ENCODE peak calls at places on chromosomes 5 and 9, in five cellular contexts. L is fibroblast of lung; B is stimulated activated CD4-positive, alpha-beta T cell treated with anti-CD3 and anti-CD28 coated beads, Interleukin-4, amount 100 ng/mL, for 24 hours; Z is heart right ventricle; Y is HS-5. P is an unnamed sample.
A peak's percentile ranks its signal among the peaks of the same experiment; 100 is the strongest.

GRCh38 chr5:141656396-141656795 is 5.2 kb upstream of the FCHSD1 start:
- DNase-seq in B (no peak), Z (no peak), Y (no peak), L (no peak), P (no peak)

GRCh38 chr5:116410345-116410890 is 164.2 kb downstream of the SEMA6A start:
- DNase-seq in Z (no peak), Y (no peak), B (no peak), L (no peak), P (no peak)

GRCh38 chr9:36980148-36980974 is 53.7 kb downstream of the PAX5 start:
- DNase-seq in L (no peak), B (no peak), Y (no peak), Z (no peak), P (peak; percentile 37)

GRCh38 chr9:3526166-3526902 is 533 bp upstream of the RFX3 start:
- DNase-seq in Y (peak; percentile 53), B (peak; percentile 90), L (peak; percentile 87), Z (peak; percentile 90), P (peak; percentile 40)

GRCh38 chr9:83007521-83008300 is 55.2 kb downstream of the RASEF start:
- DNase-seq in Y (no peak), L (no peak), B (no peak), Z (no peak), P (no peak)

GRCh38 chr5:155768342-155768741 is 558.6 kb upstream of the SGCD start:
- DNase-seq in Y (no peak), L (no peak), Z (no peak), B (no peak), P (no peak)

GRCh38 chr5:137128012-137128411 is 371.1 kb downstream of the SPOCK1 start:
- DNase-seq in Y (no peak), B (no peak), L (no peak), Z (no peak), P (no peak)

GRCh38 chr9:12884736-12885395 is 110.0 kb downstream of the LURAP1L start:
- DNase-seq in Z (no peak), L (peak; percentile 85), B (no peak), Y (peak; percentile 78), P (no peak)

GRCh38 chr5:43204958-43205357 is 12.9 kb downstream of the NIM1K start:
- DNase-seq in Y (no peak), L (no peak), Z (no peak), B (no peak), P (no peak)

GRCh38 chr5:141628175-141628788 is 8.4 kb downstream of the HDAC3 start:
- DNase-seq in Y (no peak), Z (no peak), L (peak; percentile 51), B (no peak), P (no peak)

GRCh38 chr5:175517824-175518450 is 39.6 kb downstream of the SFXN1 start:
- DNase-seq in B (peak; percentile 90), Z (no peak), Y (peak; percentile 65), L (peak; percentile 49), P (no peak)

GRCh38 chr9:88873635-88874034 is 117.6 kb upstream of the S1PR3 start:
- DNase-seq in Z (no peak), B (no peak), Y (no peak), L (no peak), P (no peak)

GRCh38 chr5:173762930-173763329 is 125.2 kb upstream of the CPEB4 start:
- DNase-seq in Y (no peak), B (no peak), Z (no peak), L (no peak), P (no peak)

GRCh38 chr9:93141771-93142483 is 7.9 kb upstream of the NINJ1 start:
- DNase-seq in Z (no peak), L (no peak), B (no peak), Y (no peak), P (no peak)

GRCh38 chr5:32961066-32961429 is 249.9 kb downstream of the NPR3 start:
- DNase-seq in L (no peak), Y (no peak), Z (no peak), B (no peak), P (no peak)

GRCh38 chr5:142014911-142015584 is 2.2 kb upstream of the GNPDA1 start:
- DNase-seq in L (peak; percentile 54), B (peak; percentile 73), Y (peak; percentile 45), Z (peak; percentile 30), P (no peak)

GRCh38 chr5:58544926-58545325 is 37.9 kb upstream of the RAB3C start:
- DNase-seq in Y (no peak), Z (no peak), B (no peak), L (no peak), P (no peak)

GRCh38 chr9:110520120-110520701 is 59.3 kb downstream of the SVEP1 start:
- DNase-seq in Y (peak; percentile 58), B (no peak), Z (no peak), L (peak; percentile 90), P (no peak)

GRCh38 chr5:139190125-139190524 is 8.0 kb downstream of the SIL1 start:
- DNase-seq in Z (no peak), Y (no peak), B (no peak), L (peak; percentile 82), P (no peak)

GRCh38 chr5:157345485-157345884 is 79.6 kb downstream of the CYFIP2 start:
- DNase-seq in B (peak; percentile 36), Z (no peak), Y (no peak), L (no peak), P (no peak)

GRCh38 chr9:129868571-129869486 is 33.6 kb downstream of the USP20 start:
- DNase-seq in Z (no peak), Y (no peak), B (peak; percentile 87), L (no peak), P (no peak)

GRCh38 chr5:37668524-37669047 is 171.3 kb downstream of the GDNF start:
- DNase-seq in L (peak; percentile 94), Z (peak; percentile 54), Y (peak; percentile 99), B (no peak), P (peak; percentile 86)

GRCh38 chr5:10499776-10500175 is 58.1 kb downstream of the ROPN1L start:
- DNase-seq in Y (no peak), L (no peak), B (no peak), Z (no peak), P (no peak)

GRCh38 chr5:56523779-56524178 is 290.6 kb upstream of the ANKRD55 start:
- DNase-seq in Z (peak; percentile 16), B (no peak), L (no peak), Y (no peak), P (no peak)

GRCh38 chr5:113123563-113123962 is 147.0 kb downstream of the DCP2 start:
- DNase-seq in Z (no peak), Y (no peak), B (no peak), L (no peak), P (no peak)

GRCh38 chr5:164127527-164127926 is 622.1 kb downstream of the MAT2B start:
- DNase-seq in L (no peak), Y (no peak), B (no peak), Z (no peak), P (no peak)

GRCh38 chr9:89640391-89640790 is 35.6 kb downstream of the GADD45G start:
- DNase-seq in B (no peak), L (no peak), Z (no peak), Y (no peak), P (no peak)

GRCh38 chr9:38707885-38708640 is 11.9 kb downstream of the FAM240B start:
- DNase-seq in Z (no peak), L (no peak), Y (no peak), B (no peak), P (no peak)

GRCh38 chr5:144207875-144208444 is 37.3 kb downstream of the KCTD16 start:
- DNase-seq in B (no peak), L (no peak), Z (no peak), Y (no peak), P (no peak)

GRCh38 chr5:142769251-142769792 is 855 bp upstream of the ARHGAP26 start:
- DNase-seq in B (no peak), Y (no peak), Z (no peak), L (no peak), P (no peak)

GRCh38 chr9:126156898-126157297 is 169.7 kb upstream of the MVB12B start:
- DNase-seq in L (no peak), Z (no peak), B (no peak), Y (no peak), P (no peak)

P was measured in NCI-H510A.